ENCODE peak calls at places on chromosome 6, in six cellular contexts. P is left ventricle myocardium inferior; C is body of pancreas; V is endothelial cell of umbilical vein; M is naive thymus-derived CD4-positive, alpha-beta T cell; F is aorta. K is an unnamed sample. For H3K9me3, the result is how much of the 10 kb centered on the place peaks cover.

GRCh38 chr6:151493495-151494234 is at the start of gene CCDC170:
- DNase-seq in F (peak), P (peak), V (peak), M (no peak), C (peak), K (peak)

GRCh38 chr6:31763617-31763940 is 1.1 kb downstream of the SAPCD1 start:
- DNase-seq in V (peak), C (no peak), M (no peak), P (no peak), F (no peak), K (no peak)

GRCh38 chr6:52400316-52401041 is 19.7 kb upstream of the EFHC1 start:
- DNase-seq in P (no peak), M (peak), V (no peak), C (no peak), F (no peak), K (no peak)

GRCh38 chr6:134173007-134173690 is 120.7 kb upstream of the SLC2A12 start:
- DNase-seq in P (no peak), M (no peak), F (no peak), C (no peak), V (no peak), K (no peak)

GRCh38 chr6:108710560-108710959 is 137.7 kb upstream of the ARMC2 start:
- DNase-seq in P (no peak), V (no peak), F (no peak), M (no peak), C (no peak), K (no peak)

GRCh38 chr6:42278131-42278853 is 60.6 kb upstream of the MRPS10 start:
- DNase-seq in F (no peak), C (no peak), M (peak), V (no peak), P (no peak), K (no peak)

GRCh38 chr6:142885182-142885867 is 59.7 kb downstream of the HIVEP2 start:
- DNase-seq in V (peak), M (peak), C (peak), P (no peak), F (no peak), K (peak)

GRCh38 chr6:50654155-50654554 is 59.2 kb upstream of the TFAP2D start:
- DNase-seq in V (no peak), P (no peak), F (no peak), M (no peak), C (no peak), K (no peak)

GRCh38 chr6:100266512-100266911 is 198.2 kb downstream of the SIM1 start:
- DNase-seq in M (no peak), P (no peak), V (no peak), C (no peak), F (no peak), K (no peak)

GRCh38 chr6:46638650-46639049 is 14.0 kb downstream of the CYP39A1 start:
- DNase-seq in V (no peak), F (no peak), C (no peak), M (no peak), P (no peak), K (no peak)
- H3K9me3 ChIP-seq in V (under half), F (under half), C (under half), M (under half), P (under half), K (under half)

GRCh38 chr6:161212902-161213301 is 61.0 kb downstream of the AGPAT4 start:
- DNase-seq in V (no peak), M (no peak), F (no peak), C (no peak), P (no peak), K (peak)

GRCh38 chr6:161215193-161215592 is 58.7 kb downstream of the AGPAT4 start:
- DNase-seq in F (no peak), V (peak), M (no peak), P (no peak), C (peak), K (no peak)

GRCh38 chr6:161211380-161212035 is 62.4 kb downstream of the AGPAT4 start:
- DNase-seq in V (no peak), C (no peak), P (no peak), M (no peak), F (no peak), K (no peak)

GRCh38 chr6:161214722-161215121 is 59.1 kb downstream of the AGPAT4 start:
- DNase-seq in F (no peak), P (no peak), M (no peak), V (no peak), C (no peak), K (no peak)

GRCh38 chr6:161210857-161211256 is 63.0 kb downstream of the AGPAT4 start:
- DNase-seq in M (no peak), V (no peak), F (no peak), P (no peak), C (no peak), K (no peak)
- H3K9me3 ChIP-seq in M (under half), V (under half), F (under half), P (under half), C (under half), K (under half)

GRCh38 chr6:169416249-169416648 is 162.6 kb upstream of the THBS2 start:
- DNase-seq in C (no peak), M (no peak), V (no peak), F (no peak), P (no peak), K (no peak)
- H3K9me3 ChIP-seq in C (under half), M (under half), V (under half), F (under half), P (under half), K (under half)

GRCh38 chr6:83962592-83962991 is 71.0 kb upstream of the MRAP2 start:
- DNase-seq in C (no peak), V (no peak), M (no peak), P (no peak), F (no peak), K (no peak)

GRCh38 chr6:83960704-83961103 is 72.9 kb upstream of the MRAP2 start:
- DNase-seq in M (no peak), C (no peak), V (no peak), P (no peak), F (no peak), K (no peak)

GRCh38 chr6:83970582-83970981 is 63.0 kb upstream of the MRAP2 start:
- DNase-seq in C (no peak), P (no peak), M (no peak), F (no peak), V (no peak), K (no peak)

GRCh38 chr6:83966539-83966938 is 67.0 kb upstream of the MRAP2 start:
- DNase-seq in C (no peak), P (no peak), V (no peak), F (no peak), M (no peak), K (no peak)
- H3K9me3 ChIP-seq in C (under half), P (under half), V (under half), F (under half), M (under half), K (under half)

GRCh38 chr6:84072452-84072997 is 39.0 kb downstream of the MRAP2 start:
- DNase-seq in P (no peak), M (no peak), V (no peak), C (no peak), F (no peak), K (no peak)
- H3K9me3 ChIP-seq in P (under half), M (under half), V (under half), C (under half), F (under half), K (under half)

GRCh38 chr6:33411632-33412005 is 805 bp downstream of the PHF1 start:
- DNase-seq in P (no peak), C (no peak), V (no peak), M (no peak), F (no peak), K (no peak)

GRCh38 chr6:33413200-33413599 is 2.4 kb downstream of the PHF1 start:
- DNase-seq in P (no peak), M (no peak), V (no peak), F (no peak), C (no peak), K (no peak)

GRCh38 chr6:33410711-33411631 is at the start of gene PHF1:
- DNase-seq in P (peak), M (no peak), F (no peak), C (peak), V (peak), K (peak)

GRCh38 chr6:33413601-33414120 is 2.8 kb downstream of the PHF1 start:
- DNase-seq in M (no peak), V (no peak), C (no peak), P (no peak), F (no peak), K (no peak)

DNA sequence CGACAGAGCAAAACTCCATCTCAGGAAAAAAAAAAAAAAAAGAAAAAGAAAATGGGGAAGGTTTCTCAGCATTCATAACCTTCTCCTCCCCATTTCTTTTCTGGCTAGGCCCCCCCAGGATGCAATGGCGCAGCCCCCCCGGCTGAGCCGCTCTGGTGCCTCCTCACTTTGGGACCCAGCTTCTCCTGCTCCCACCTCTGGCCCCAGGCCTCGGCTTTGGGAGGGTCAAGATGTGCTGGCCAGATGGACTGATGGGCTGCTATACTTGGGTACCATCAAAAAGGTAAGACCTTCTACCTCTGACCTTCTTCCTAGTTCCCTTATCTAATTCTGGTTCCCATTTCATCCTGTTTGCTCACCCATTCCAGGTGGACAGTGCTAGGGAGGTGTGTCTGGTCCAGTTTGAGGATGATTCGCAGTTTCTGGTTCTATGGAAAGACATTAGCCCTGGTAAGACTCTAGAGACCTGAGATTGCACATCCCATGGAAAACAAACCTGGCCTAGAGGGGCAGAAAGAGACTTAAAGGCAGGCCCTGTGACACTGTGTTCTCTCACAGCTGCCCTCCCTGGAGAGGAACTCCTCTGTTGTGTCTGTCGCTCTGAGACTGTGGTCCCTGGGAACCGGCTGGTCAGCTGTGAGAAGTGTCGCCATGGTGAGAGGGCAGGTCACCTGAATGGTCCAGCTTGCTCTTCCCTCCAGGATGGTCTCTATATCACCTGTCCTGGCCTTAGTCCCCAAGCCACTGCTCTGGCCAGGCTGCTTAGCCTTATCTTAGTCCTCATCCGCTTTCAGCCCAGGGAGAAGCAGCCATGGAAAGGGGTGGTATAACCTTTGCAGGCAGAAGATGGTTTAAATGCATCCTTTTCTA is 1.6 kb downstream of the PHF1 start:
- DNase-seq in M (no peak), P (no peak), V (no peak), F (no peak), C (no peak), K (no peak)
- H3K9me3 ChIP-seq in M (under half), P (under half), V (under half), F (under half), C (under half), K (under half)

GRCh38 chr6:27286141-27286540 is 25.9 kb downstream of the POM121L2 start:
- DNase-seq in M (no peak), C (no peak), F (no peak), P (no peak), V (no peak), K (no peak)
- H3K9me3 ChIP-seq in M (under half), C (under half), F (under half), P (under half), V (under half), K (under half)

DNA sequence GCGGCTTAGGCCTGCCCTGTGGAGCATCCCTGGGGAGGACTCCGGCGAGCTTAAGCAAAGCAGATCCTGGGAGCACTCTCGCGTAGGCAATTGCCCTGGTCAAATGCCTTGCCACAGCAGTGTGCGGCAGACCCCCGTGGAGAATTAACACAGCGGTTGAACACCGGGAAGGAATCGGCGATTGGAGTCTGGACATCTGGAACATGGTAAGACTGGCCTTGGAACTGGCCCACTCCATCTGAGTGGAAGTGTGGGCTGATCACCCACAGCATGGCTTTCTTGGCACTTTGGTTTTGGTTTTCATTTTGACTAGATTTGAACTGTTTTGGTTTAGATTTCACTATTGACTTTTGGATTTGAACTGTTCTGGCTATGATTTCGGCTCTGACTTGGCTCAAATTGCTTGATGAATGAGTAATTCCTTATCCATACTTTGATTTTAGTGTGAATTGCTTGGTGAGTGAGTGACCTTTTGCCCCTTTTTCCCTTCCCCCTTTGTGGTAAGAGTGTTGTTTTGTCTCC is 300.7 kb downstream of the RNGTT start:
- DNase-seq in M (no peak), F (no peak), P (no peak), V (no peak), C (no peak), K (no peak)
- H3K9me3 ChIP-seq in M (under half), F (under half), P (half or more), V (under half), C (under half), K (under half)

GRCh38 chr6:10355115-10355702 is 59.7 kb downstream of the TFAP2A start:
- DNase-seq in P (no peak), M (no peak), V (no peak), C (no peak), F (no peak), K (no peak)
- H3K9me3 ChIP-seq in P (under half), M (under half), V (under half), C (under half), F (under half), K (under half)

DNA sequence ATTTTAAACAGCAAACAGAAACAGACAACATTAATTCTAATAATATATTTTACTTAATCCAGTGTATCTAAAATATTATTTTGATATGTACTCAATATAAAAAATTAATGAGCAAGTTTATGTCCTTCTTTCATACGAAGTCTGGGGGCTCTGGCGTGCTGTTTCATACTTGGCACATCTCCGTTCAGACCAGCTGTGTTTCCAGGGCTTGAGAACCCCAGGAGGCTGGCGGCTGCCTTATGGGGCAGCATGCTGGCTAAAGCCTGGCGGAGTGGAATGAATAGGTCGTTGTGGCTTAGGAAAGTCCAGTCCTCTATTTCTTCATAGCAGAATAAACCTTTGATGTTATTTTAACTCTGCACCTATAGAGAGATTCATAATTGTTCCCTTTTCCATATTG is 43.3 kb downstream of the DUSP22 start:
- DNase-seq in P (peak), M (no peak), V (no peak), C (no peak), F (peak), K (no peak)
- H3K9me3 ChIP-seq in P (under half), M (under half), V (under half), C (under half), F (under half), K (under half)

K was measured in thyroid gland.